ENCODE peak calls at places on chromosomes 16 and 17, in six cellular contexts. B, X, W, H, N and R are unnamed samples.

GRCh38 chr17:53588317-53588716 is 234.4 kb upstream of the KIF2B start:
- DNase-seq in X (no peak), N (no peak), B (no peak), W (no peak), H (no peak), R (no peak)

GRCh38 chr17:77865109-77865611 is 93.3 kb upstream of the TNRC6C start:
- DNase-seq in B (no peak), X (no peak), H (no peak), W (no peak), N (no peak), R (peak; percentile 48)

GRCh38 chr16:81446318-81447275 is 2.0 kb downstream of the CMIP start:
- DNase-seq in N (no peak), B (peak; percentile 29), H (peak; percentile 53), W (no peak), X (peak; percentile 44), R (peak; percentile 63)

GRCh38 chr17:80725532-80725931 is 180.9 kb downstream of the RPTOR start:
- DNase-seq in B (no peak), H (no peak), X (no peak), W (no peak), N (no peak), R (no peak)

GRCh38 chr16:19284207-19284606 is 1.3 kb upstream of the CLEC19A start:
- DNase-seq in H (no peak), W (no peak), N (no peak), B (no peak), X (no peak), R (no peak)

GRCh38 chr17:1830288-1830687 is 483 bp downstream of the RPA1 start:
- DNase-seq in W (no peak), B (no peak), H (peak; percentile 49), X (peak; percentile 62), N (no peak), R (peak; percentile 11)

GRCh38 chr16:12752159-12752558 is 51.5 kb downstream of the CPPED1 start:
- DNase-seq in N (no peak), B (no peak), X (no peak), W (no peak), H (no peak), R (no peak)

GRCh38 chr16:84534815-84535214 is 30.4 kb upstream of the MEAK7 start:
- DNase-seq in N (no peak), B (no peak), H (no peak), X (no peak), W (no peak), R (no peak)

GRCh38 chr17:37118738-37119137 is 170.0 kb downstream of the AATF start:
- DNase-seq in N (no peak), H (no peak), X (no peak), W (no peak), B (no peak), R (no peak)

GRCh38 chr17:7348478-7349242 is 3.3 kb upstream of the KCTD11 start:
- DNase-seq in W (no peak), B (no peak), N (no peak), H (no peak), X (no peak), R (peak; percentile 70)

GRCh38 chr17:74815671-74816370 is 39.7 kb upstream of the NAT9 start:
- DNase-seq in N (no peak), W (no peak), X (peak; percentile 79), B (no peak), H (peak; percentile 77), R (no peak)

GRCh38 chr16:3541527-3542152 is 35.6 kb downstream of the NLRC3 start:
- DNase-seq in N (no peak), W (no peak), B (no peak), X (peak; percentile 24), H (no peak), R (no peak)

GRCh38 chr16:54356391-54356790 is 69.8 kb upstream of the IRX3 start:
- DNase-seq in X (no peak), H (no peak), W (no peak), B (no peak), N (no peak), R (no peak)

GRCh38 chr16:27515874-27516353 is 33.8 kb downstream of the GTF3C1 start:
- DNase-seq in W (no peak), B (no peak), X (peak; percentile 72), H (peak; percentile 79), N (no peak), R (no peak)

GRCh38 chr17:7587831-7588230 is 2.1 kb downstream of the SOX15 start:
- DNase-seq in X (no peak), H (no peak), N (no peak), W (no peak), B (no peak), R (no peak)

GRCh38 chr17:59786536-59787319 is 79.3 kb downstream of the VMP1 start:
- DNase-seq in N (peak; percentile 24), B (peak; percentile 70), H (no peak), X (peak; percentile 68), W (peak; percentile 100), R (peak; percentile 100)

GRCh38 chr17:18946536-18946935 is 5.4 kb upstream of the SLC5A10 start:
- DNase-seq in H (no peak), N (no peak), B (no peak), X (no peak), W (no peak), R (no peak)

GRCh38 chr17:17137731-17138585 is 68.2 kb downstream of the PLD6 start:
- DNase-seq in H (no peak), N (no peak), B (no peak), W (no peak), X (no peak), R (no peak)

GRCh38 chr16:75496546-75496945 is 1.3 kb upstream of the CHST6 start:
- DNase-seq in X (no peak), W (no peak), N (no peak), B (no peak), H (no peak), R (no peak)

GRCh38 chr16:76612497-76612896 is 335.3 kb downstream of the CNTNAP4 start:
- DNase-seq in N (no peak), B (no peak), H (no peak), X (no peak), W (no peak), R (no peak)

GRCh38 chr17:21378553-21378952 is 2.4 kb downstream of the KCNJ12 start:
- DNase-seq in B (no peak), W (no peak), N (no peak), X (peak; percentile 59), H (peak; percentile 70), R (no peak)

GRCh38 chr16:3878610-3879009 is 1.9 kb downstream of the CREBBP start:
- DNase-seq in H (no peak), X (no peak), B (no peak), W (no peak), N (no peak), R (peak; percentile 53)

GRCh38 chr16:75251280-75252048 is at the start of gene BCAR1:
- DNase-seq in B (no peak), N (no peak), X (peak; percentile 95), H (peak; percentile 89), W (peak; percentile 73), R (peak; percentile 87)

GRCh38 chr16:57689772-57690558 is 4.6 kb upstream of the DRC7 start:
- DNase-seq in X (peak; percentile 27), H (no peak), B (peak; percentile 75), W (no peak), N (no peak), R (peak; percentile 4)

GRCh38 chr16:69033550-69033949 is 71.9 kb upstream of the HAS3 start:
- DNase-seq in X (no peak), H (no peak), N (no peak), W (no peak), B (no peak), R (no peak)